ENCODE peak calls at places on chromosomes 5 and 9, in six cellular contexts. Z is HuH-7.5; N is GM20000; X is stimulated activated CD4-positive, alpha-beta T cell treated with anti-CD3 and anti-CD28 coated beads, TNF-alpha, amount 100 ng/mL, for 48 hours; D is iPS-NIHi11; U is progenitor cell of endocrine pancreas. M is an unnamed sample.

GRCh38 chr9:127783111-127783621 is 2.7 kb upstream of the CDK9 start:
- DNase-seq in Z (no peak), N (peak), X (peak), D (no peak), U (no peak), M (no peak)

GRCh38 chr9:134396825-134397224 is 70.6 kb downstream of the RXRA start:
- DNase-seq in Z (no peak), N (no peak), X (peak), D (no peak), U (no peak), M (no peak)

GRCh38 chr5:94691947-94692346 is 73.5 kb downstream of the SLF1 start:
- DNase-seq in Z (no peak), N (no peak), X (no peak), D (no peak), U (no peak), M (no peak)

GRCh38 chr9:96884443-96884842 is 30.1 kb upstream of the ZNF782 start:
- DNase-seq in Z (no peak), N (no peak), X (no peak), D (no peak), U (no peak), M (no peak)

GRCh38 chr9:84679571-84679970 is 10.0 kb downstream of the NTRK2 start:
- DNase-seq in Z (no peak), N (no peak), X (no peak), D (no peak), U (no peak), M (no peak)

GRCh38 chr9:124770359-124771020 is 621 bp downstream of the NR6A1 start:
- DNase-seq in Z (peak), N (peak), X (no peak), D (peak), U (no peak), M (peak)

GRCh38 chr5:138033275-138033808 is 463 bp upstream of the FAM13B start:
- DNase-seq in Z (peak), N (no peak), X (no peak), D (no peak), U (no peak), M (no peak)

GRCh38 chr5:3230254-3230653 is 365.4 kb upstream of the IRX1 start:
- DNase-seq in Z (no peak), N (no peak), X (no peak), D (no peak), U (no peak), M (no peak)

GRCh38 chr9:98795970-98796363 is 388 bp downstream of the ANKS6 start:
- DNase-seq in Z (peak), N (no peak), X (no peak), D (peak), U (peak), M (no peak)

GRCh38 chr5:175847503-175847902 is 23.9 kb upstream of the CPLX2 start:
- DNase-seq in Z (peak), N (no peak), X (no peak), D (peak), U (no peak), M (peak)

GRCh38 chr9:131477367-131477766 is 25.4 kb upstream of the POMT1 start:
- DNase-seq in Z (no peak), N (no peak), X (no peak), D (no peak), U (no peak), M (no peak)

GRCh38 chr9:26950521-26950920 is 3.5 kb upstream of the PLAA start:
- DNase-seq in Z (no peak), N (no peak), X (no peak), D (no peak), U (no peak), M (no peak)

GRCh38 chr9:38689678-38690077 is 30.3 kb downstream of the FAM240B start:
- DNase-seq in Z (no peak), N (no peak), X (no peak), D (peak), U (no peak), M (peak)

GRCh38 chr9:125747765-125748510 is 765 bp downstream of the PBX3 start:
- DNase-seq in Z (peak), N (peak), X (no peak), D (peak), U (peak), M (peak)

GRCh38 chr5:111857633-111858032 is 100.6 kb upstream of the NREP start:
- DNase-seq in Z (no peak), N (no peak), X (no peak), D (no peak), U (no peak), M (no peak)

GRCh38 chr9:129574911-129575574 is 45.9 kb downstream of the C9orf50 start:
- DNase-seq in Z (no peak), N (no peak), X (no peak), D (no peak), U (no peak), M (no peak)

GRCh38 chr5:10049825-10050455 is 199.7 kb downstream of the ATPSCKMT start:
- DNase-seq in Z (no peak), N (no peak), X (no peak), D (no peak), U (no peak), M (no peak)

GRCh38 chr9:91246842-91247241 is 114.9 kb downstream of the AUH start:
- DNase-seq in Z (no peak), N (no peak), X (no peak), D (no peak), U (no peak), M (no peak)

M was measured in glutamatergic neuron.